ENCODE peak calls at places on chromosomes 3 and 15, in seven cellular contexts. Z, A, F, Y, O, S and R are unnamed samples.
A peak's percentile ranks its signal among the peaks of the same experiment; 100 is the strongest.

GRCh38 chr3:75737831-75738493 is 47.4 kb downstream of the ZNF717 start:
- DNase-seq in Z (peak; percentile 54), A (no peak), F (no peak), Y (no peak), O (no peak), S (no peak), R (peak; percentile 5)

GRCh38 chr15:75148293-75148692 is 53.4 kb upstream of the C15orf39 start:
- DNase-seq in Z (no peak), A (no peak), F (no peak), Y (no peak), O (no peak), S (no peak), R (no peak)

GRCh38 chr15:50049871-50050270 is 69.2 kb downstream of the ATP8B4 start:
- DNase-seq in Z (no peak), A (no peak), F (no peak), Y (no peak), O (no peak), S (no peak), R (no peak)

GRCh38 chr15:40693904-40694705 is 869 bp upstream of the RAD51 start:
- DNase-seq in Z (no peak), A (no peak), F (no peak), Y (no peak), O (peak; percentile 29), S (no peak), R (peak; percentile 7)

GRCh38 chr3:125083776-125084175 is 28.0 kb upstream of the HEG1 start:
- DNase-seq in Z (no peak), A (no peak), F (no peak), Y (no peak), O (no peak), S (no peak), R (no peak)

GRCh38 chr3:174710622-174711021 is 148.5 kb upstream of the NAALADL2 start:
- DNase-seq in Z (peak; percentile 27), A (no peak), F (no peak), Y (no peak), O (no peak), S (no peak), R (no peak)

GRCh38 chr3:169304716-169305115 is 358.8 kb downstream of the MECOM start:
- DNase-seq in Z (no peak), A (no peak), F (no peak), Y (no peak), O (no peak), S (no peak), R (no peak)

GRCh38 chr3:52730681-52731080 is 24.8 kb downstream of the SPCS1 start:
- DNase-seq in Z (no peak), A (no peak), F (no peak), Y (no peak), O (no peak), S (no peak), R (peak; percentile 38)

GRCh38 chr15:25864966-25865365 is 1.8 kb upstream of the ATP10A start:
- DNase-seq in Z (no peak), A (no peak), F (no peak), Y (no peak), O (no peak), S (no peak), R (no peak)

GRCh38 chr3:51550080-51550819 is 11.7 kb downstream of the RAD54L2 start:
- DNase-seq in Z (no peak), A (no peak), F (no peak), Y (no peak), O (no peak), S (no peak), R (no peak)

GRCh38 chr3:97347780-97348179 is 416.8 kb upstream of the ARL6 start:
- DNase-seq in Z (no peak), A (no peak), F (no peak), Y (no peak), O (no peak), S (no peak), R (no peak)

GRCh38 chr15:31272558-31273257 is 53.9 kb upstream of the KLF13 start:
- DNase-seq in Z (no peak), A (no peak), F (no peak), Y (no peak), O (no peak), S (no peak), R (no peak)

GRCh38 chr15:41689834-41690233 is 29.6 kb downstream of the MGA start:
- DNase-seq in Z (no peak), A (no peak), F (no peak), Y (no peak), O (peak; percentile 32), S (no peak), R (no peak)

GRCh38 chr3:121126378-121127035 is 218.5 kb downstream of the STXBP5L start:
- DNase-seq in Z (no peak), A (no peak), F (no peak), Y (no peak), O (no peak), S (no peak), R (no peak)

GRCh38 chr15:33242165-33242564 is 47.7 kb upstream of the FMN1 start:
- DNase-seq in Z (peak; percentile 74), A (no peak), F (no peak), Y (no peak), O (no peak), S (no peak), R (no peak)

GRCh38 chr3:45343947-45344346 is 44.4 kb upstream of the LARS2 start:
- DNase-seq in Z (peak; percentile 71), A (no peak), F (no peak), Y (no peak), O (peak; percentile 71), S (no peak), R (peak; percentile 28)

GRCh38 chr3:192862408-192863385 is 55.0 kb downstream of the MB21D2 start:
- DNase-seq in Z (no peak), A (no peak), F (no peak), Y (no peak), O (no peak), S (no peak), R (no peak)

GRCh38 chr3:53225181-53225580 is 30.6 kb downstream of the TKT start:
- DNase-seq in Z (no peak), A (no peak), F (no peak), Y (no peak), O (no peak), S (no peak), R (no peak)

GRCh38 chr15:22786868-22787698 is 639 bp downstream of the NIPA1 start:
- DNase-seq in Z (peak; percentile 66), A (peak; percentile 65), F (no peak), Y (no peak), O (peak; percentile 46), S (no peak), R (peak; percentile 9)

GRCh38 chr15:36877796-36878744 is 222.3 kb downstream of the MEIS2 start:
- DNase-seq in Z (peak; percentile 63), A (peak; percentile 63), F (no peak), Y (no peak), O (no peak), S (no peak), R (no peak)

GRCh38 chr3:54653456-54654195 is 274.2 kb downstream of the LRTM1 start:
- DNase-seq in Z (no peak), A (no peak), F (no peak), Y (no peak), O (no peak), S (no peak), R (no peak)

GRCh38 chr15:40150163-40150925 is 10.5 kb upstream of the BUB1B start:
- DNase-seq in Z (no peak), A (no peak), F (no peak), Y (peak; percentile 21), O (no peak), S (no peak), R (no peak)

GRCh38 chr3:71063768-71064287 is 519.7 kb downstream of the FOXP1 start:
- DNase-seq in Z (peak; percentile 45), A (peak; percentile 62), F (no peak), Y (peak; percentile 45), O (peak; percentile 55), S (peak; percentile 40), R (peak; percentile 12)

GRCh38 chr3:129126726-129127280 is 5.2 kb upstream of the RAB43 start:
- DNase-seq in Z (no peak), A (no peak), F (no peak), Y (no peak), O (no peak), S (no peak), R (no peak)

GRCh38 chr3:183148056-183148455 is 14.5 kb downstream of the LAMP3 start:
- DNase-seq in Z (no peak), A (no peak), F (no peak), Y (no peak), O (no peak), S (no peak), R (no peak)

GRCh38 chr3:187852842-187853727 is 107.8 kb upstream of the BCL6 start:
- DNase-seq in Z (no peak), A (no peak), F (no peak), Y (no peak), O (no peak), S (peak; percentile 32), R (no peak)

GRCh38 chr3:143495527-143495926 is 352.7 kb downstream of the SLC9A9 start:
- DNase-seq in Z (no peak), A (no peak), F (no peak), Y (no peak), O (no peak), S (no peak), R (no peak)

GRCh38 chr15:67035886-67036285 is 29.5 kb upstream of the SMAD3 start:
- DNase-seq in Z (no peak), A (no peak), F (no peak), Y (no peak), O (no peak), S (no peak), R (no peak)

GRCh38 chr3:170598091-170598502 is 12.2 kb upstream of the SLC7A14 start:
- DNase-seq in Z (no peak), A (no peak), F (no peak), Y (no peak), O (no peak), S (no peak), R (no peak)

GRCh38 chr3:122977645-122978466 is 49.7 kb downstream of the SEMA5B start:
- DNase-seq in Z (peak; percentile 76), A (peak; percentile 86), F (no peak), Y (peak; percentile 45), O (no peak), S (no peak), R (no peak)
- H3K4me1 ChIP-seq in Z (peaks cover 69% of the 10 kb centered on the region), A (peaks cover 5% of the 10 kb centered on the region), F (peaks cover 14% of the 10 kb centered on the region), Y (peaks cover 5% of the 10 kb centered on the region), O (peaks cover 5% of the 10 kb centered on the region), S (no peaks in the 10 kb centered on the region), R (peaks cover 16% of the 10 kb centered on the region)

GRCh38 chr15:92906038-92906437 is 5.9 kb downstream of the CHD2 start:
- DNase-seq in Z (no peak), A (no peak), F (no peak), Y (no peak), O (no peak), S (no peak), R (no peak)
- H3K4me3 ChIP-seq in Z (no peak overlapping the region), A (peak overlapping the region; percentile 80), F (peak overlapping the region; percentile 33), Y (peak overlapping the region; percentile 47), O (peak overlapping the region; percentile 51), S (peak overlapping the region; percentile 63), R (peak overlapping the region; percentile 95)

GRCh38 chr3:58043933-58044332 is 35.7 kb downstream of the FLNB start:
- DNase-seq in Z (no peak), A (no peak), F (no peak), Y (no peak), O (no peak), S (no peak), R (no peak)
- H3K27ac ChIP-seq in Z (peak overlapping the region; percentile 88), A (no peak overlapping the region), F (peak overlapping the region; percentile 96), Y (peak overlapping the region; percentile 46), O (no peak overlapping the region), S (peak overlapping the region; percentile 35), R (no peak overlapping the region)

DNA sequence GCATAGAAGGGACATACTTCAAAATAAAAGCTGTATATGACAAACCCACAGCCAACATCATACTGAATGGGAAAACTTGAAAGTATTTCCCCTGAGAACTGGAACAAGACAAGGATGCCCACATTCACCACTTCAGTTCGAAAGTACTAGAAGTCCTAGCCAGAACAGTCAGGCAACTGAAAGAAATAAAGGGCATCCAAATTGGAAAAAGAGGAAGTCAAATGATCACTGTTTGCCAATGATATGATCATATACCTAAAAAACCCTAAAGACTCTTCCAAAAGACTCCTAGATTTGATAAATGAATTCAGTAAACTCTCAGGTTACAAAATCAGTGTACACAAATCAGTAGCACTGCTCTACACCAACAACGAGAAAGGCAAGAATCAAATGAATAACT is 40.7 kb downstream of the SLC49A4 start:
- DNase-seq in Z (no peak), A (no peak), F (no peak), Y (no peak), O (no peak), S (no peak), R (no peak)
- H3K4me1 ChIP-seq in Z (no peaks in the 10 kb centered on the region), A (no peaks in the 10 kb centered on the region), F (no peaks in the 10 kb centered on the region), Y (no peaks in the 10 kb centered on the region), O (no peaks in the 10 kb centered on the region), S (no peaks in the 10 kb centered on the region), R (no peaks in the 10 kb centered on the region)